ENCODE peak calls at places on chromosomes 4 and X, in five cellular contexts. L, D, H, V and J are unnamed samples.

GRCh38 chr4:8472689-8473197 is 32.2 kb downstream of the TRMT44 start:
- DNase-seq in L (no peak), D (no peak), H (no peak), V (no peak), J (no peak)

GRCh38 chrX:43316161-43316560 is 339.9 kb upstream of the MAOA start:
- DNase-seq in L (no peak), D (no peak), H (no peak), V (no peak), J (no peak)

GRCh38 chr4:13700196-13701140 is 72.9 kb upstream of the BOD1L1 start:
- DNase-seq in L (no peak), D (no peak), H (no peak), V (no peak), J (no peak)

GRCh38 chr4:7506119-7506518 is 71.4 kb upstream of the PSAPL1 start:
- DNase-seq in L (no peak), D (no peak), H (no peak), V (no peak), J (no peak)

GRCh38 chrX:23773601-23774175 is 9.3 kb upstream of the SAT1 start:
- DNase-seq in L (peak; percentile 62), D (peak; percentile 81), H (no peak), V (peak; percentile 7), J (peak; percentile 68)

GRCh38 chrX:10722804-10723364 is 102.5 kb upstream of the MID1 start:
- DNase-seq in L (peak; percentile 9), D (peak; percentile 80), H (peak; percentile 71), V (peak; percentile 0), J (peak; percentile 6)

GRCh38 chrX:135520022-135520552 is 373 bp upstream of the INTS6L start:
- DNase-seq in L (peak; percentile 17), D (no peak), H (no peak), V (no peak), J (no peak)

GRCh38 chrX:107610667-107611066 is 17.6 kb upstream of the PRPS1 start:
- DNase-seq in L (no peak), D (no peak), H (no peak), V (no peak), J (no peak)

GRCh38 chrX:9476810-9477575 is 12.1 kb downstream of the TBL1X start:
- DNase-seq in L (no peak), D (no peak), H (no peak), V (no peak), J (no peak)

DNA sequence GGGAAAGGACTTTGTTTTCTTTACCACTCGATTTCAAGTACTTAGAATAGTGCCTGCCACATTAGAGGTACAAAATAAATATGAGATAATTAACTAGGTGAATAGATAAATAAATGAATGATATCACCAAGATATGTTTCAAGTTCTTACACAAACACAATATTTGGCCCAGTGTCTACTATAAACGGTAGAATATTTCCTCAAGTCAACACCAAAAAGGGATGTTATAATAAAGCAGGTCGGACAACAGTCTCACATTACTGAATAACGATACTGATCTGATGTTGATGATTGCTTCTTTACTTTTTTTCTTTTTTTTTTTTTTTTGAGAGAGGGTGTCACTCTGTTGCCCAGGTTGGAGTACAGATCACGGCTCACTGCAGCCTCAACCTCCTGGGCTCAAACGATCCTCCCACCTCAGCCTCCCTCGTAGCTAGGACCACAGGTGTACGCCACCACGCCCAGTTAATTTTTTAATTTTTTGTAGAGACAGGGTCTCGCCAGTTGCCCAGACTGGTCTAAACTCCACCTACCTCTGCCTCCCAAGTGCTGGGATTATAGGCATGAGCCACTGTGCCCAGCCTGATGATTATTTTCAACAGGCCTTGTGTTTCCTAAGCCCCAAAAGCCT is 2.4 kb downstream of the MANBA start:
- DNase-seq in L (no peak), D (no peak), H (no peak), V (no peak), J (no peak)
- H3K4me3 ChIP-seq in L (no peak overlapping the region), D (no peak overlapping the region), H (no peak overlapping the region), V (no peak overlapping the region), J (no peak overlapping the region)

GRCh38 chr4:52076731-52077130 is 25.6 kb downstream of the SPATA18 start:
- DNase-seq in L (no peak), D (no peak), H (no peak), V (no peak), J (no peak)
- H3K4me3 ChIP-seq in L (no peak overlapping the region), D (no peak overlapping the region), H (no peak overlapping the region), V (no peak overlapping the region), J (no peak overlapping the region)

DNA sequence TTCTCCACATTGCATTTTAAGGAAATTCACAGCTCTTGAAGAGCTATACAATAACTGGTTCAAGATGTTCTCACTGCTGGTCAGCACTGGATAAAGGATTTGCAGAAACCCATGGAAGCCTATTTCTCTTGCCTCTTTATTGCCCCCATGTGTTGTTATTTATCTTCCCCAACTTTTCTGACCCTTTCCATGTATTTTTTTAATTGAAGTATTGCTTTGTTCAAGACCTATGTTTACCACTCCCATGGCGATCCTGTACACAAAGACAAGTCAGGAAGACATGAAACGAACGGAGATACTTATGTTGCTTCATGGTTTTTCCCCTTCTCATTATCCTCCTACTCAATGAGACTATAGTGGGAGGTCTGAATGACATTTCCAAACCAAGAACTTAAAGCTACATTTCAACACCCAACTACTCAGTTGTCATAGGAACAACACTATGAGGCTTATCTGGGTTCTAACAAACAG is 566.4 kb upstream of the DIPK2B start:
- DNase-seq in L (no peak), D (no peak), H (no peak), V (no peak), J (no peak)
- H3K4me3 ChIP-seq in L (no peak overlapping the region), D (no peak overlapping the region), H (no peak overlapping the region), V (no peak overlapping the region), J (peak overlapping the region; percentile 17)

DNA sequence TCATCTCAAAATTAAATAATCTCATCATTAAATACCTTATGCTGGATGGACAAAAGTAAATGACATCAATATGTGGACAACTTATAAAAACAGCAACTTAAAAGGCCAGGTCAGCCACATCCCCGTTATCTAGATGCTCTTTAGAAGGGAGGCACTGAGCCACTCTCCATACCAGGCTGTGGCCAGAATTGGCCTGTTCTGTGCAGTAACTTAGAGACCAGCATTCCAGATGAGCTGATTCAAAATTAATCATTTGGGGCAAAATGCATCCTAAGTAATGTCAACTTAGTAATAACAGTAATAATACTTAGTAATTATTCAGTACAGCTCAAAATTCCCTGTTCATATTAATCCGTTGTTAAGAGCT is 373.6 kb downstream of the FBXW7 start:
- DNase-seq in L (no peak), D (no peak), H (no peak), V (no peak), J (no peak)
- H3K4me3 ChIP-seq in L (no peak overlapping the region), D (no peak overlapping the region), H (no peak overlapping the region), V (no peak overlapping the region), J (no peak overlapping the region)

GRCh38 chrX:141180851-141181250 is 3.9 kb upstream of the LDOC1 start:
- DNase-seq in L (no peak), D (no peak), H (no peak), V (no peak), J (no peak)

GRCh38 chrX:141176586-141177451 is at the start of gene LDOC1:
- DNase-seq in L (peak; percentile 76), D (no peak), H (peak; percentile 31), V (peak; percentile 60), J (peak; percentile 70)

DNA sequence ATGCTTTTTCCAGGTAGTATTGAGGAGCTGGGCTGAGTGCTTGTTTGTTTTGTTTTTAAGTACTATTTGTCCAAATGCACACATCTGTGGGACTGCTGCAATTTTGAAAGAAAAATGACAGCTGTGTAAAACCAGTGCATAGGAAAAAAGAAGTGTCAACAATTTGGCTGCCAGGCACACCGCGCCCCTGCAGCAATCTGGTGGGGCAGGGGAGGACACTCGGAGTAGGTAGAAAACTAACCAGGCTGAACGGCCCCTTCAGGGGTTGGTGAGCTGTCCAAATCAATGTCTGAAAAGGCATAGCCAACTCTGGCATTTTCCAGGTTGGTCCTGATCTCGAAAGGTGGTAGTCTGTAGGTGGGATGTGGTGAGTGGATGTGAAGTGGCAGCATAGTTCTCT is 1.1 kb downstream of the LDOC1 start:
- DNase-seq in L (no peak), D (no peak), H (no peak), V (no peak), J (no peak)
- H3K4me3 ChIP-seq in L (no peak overlapping the region), D (no peak overlapping the region), H (no peak overlapping the region), V (no peak overlapping the region), J (no peak overlapping the region)

DNA sequence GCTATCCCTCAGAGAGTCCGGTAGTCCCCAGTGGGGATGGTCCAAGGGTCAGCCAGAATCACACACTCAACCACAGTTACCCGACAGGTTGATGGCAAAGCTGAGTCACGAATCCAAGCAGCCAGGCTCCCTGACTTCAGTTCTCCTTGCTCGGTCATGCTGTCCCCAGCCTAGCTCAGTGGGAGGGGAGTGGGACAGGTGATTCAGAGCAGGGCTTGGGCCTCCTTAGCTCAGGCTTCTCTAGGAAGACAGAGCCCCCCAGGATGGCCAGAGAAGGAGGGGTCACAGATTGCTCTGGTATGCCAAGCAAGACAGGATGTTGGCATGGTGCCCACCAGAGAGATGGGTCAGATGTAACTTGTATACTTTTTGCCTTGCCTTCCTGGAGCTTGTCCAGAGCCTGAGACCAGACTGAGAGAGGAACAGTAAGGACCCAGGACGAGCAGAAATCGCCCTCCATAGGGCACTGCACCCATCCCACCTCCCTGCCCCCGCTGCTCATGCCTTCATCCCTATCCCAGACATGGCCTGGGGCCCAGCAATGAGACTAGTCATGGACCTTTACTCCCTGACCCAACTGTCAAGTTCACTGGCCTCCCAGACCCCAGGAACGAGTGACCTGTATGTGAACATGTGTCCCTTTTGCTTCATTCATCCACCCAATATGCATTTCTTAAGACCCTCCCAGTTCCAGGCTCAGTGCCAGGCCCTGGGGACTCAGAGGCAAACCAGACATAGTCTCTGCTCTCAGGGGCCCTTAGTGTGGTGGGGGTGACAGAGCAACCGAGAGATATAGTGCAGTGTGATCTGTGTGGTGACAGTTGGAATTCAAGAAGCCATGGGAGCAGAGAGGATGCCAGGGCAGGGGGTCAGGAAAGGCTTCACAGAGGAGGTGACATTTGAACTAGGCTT is 66.8 kb downstream of the EFNB1 start:
- DNase-seq in L (no peak), D (no peak), H (peak; percentile 22), V (no peak), J (no peak)
- H3K4me3 ChIP-seq in L (no peak overlapping the region), D (no peak overlapping the region), H (no peak overlapping the region), V (no peak overlapping the region), J (no peak overlapping the region)

GRCh38 chrX:41516995-41517660 is 70.0 kb downstream of the NYX start:
- DNase-seq in L (no peak), D (no peak), H (no peak), V (no peak), J (no peak)
- H3K4me3 ChIP-seq in L (no peak overlapping the region), D (no peak overlapping the region), H (no peak overlapping the region), V (no peak overlapping the region), J (no peak overlapping the region)

GRCh38 chr4:108333353-108333920 is 164.7 kb upstream of the LEF1 start:
- DNase-seq in L (no peak), D (peak; percentile 64), H (no peak), V (no peak), J (no peak)
- H3K4me3 ChIP-seq in L (no peak overlapping the region), D (no peak overlapping the region), H (no peak overlapping the region), V (no peak overlapping the region), J (no peak overlapping the region)

GRCh38 chrX:119482497-119483480 is 14.5 kb downstream of the SLC25A5 start:
- DNase-seq in L (peak; percentile 65), D (peak; percentile 80), H (peak; percentile 32), V (peak; percentile 42), J (peak; percentile 62)
- H3K4me3 ChIP-seq in L (peak overlapping the region; percentile 45), D (no peak overlapping the region), H (no peak overlapping the region), V (peak overlapping the region; percentile 17), J (peak overlapping the region; percentile 43)